ENCODE peak calls at places on chromosome 10, in five cellular contexts. I is NCI-H1092 treated with DMSO at 0.1 percent for 48 hours, S is NCI-H510A, B is pons, G is ACHN. R is an unnamed sample.
A peak's percentile ranks its signal among the peaks of the same experiment; 100 is the strongest.

GRCh38 chr10:71388736-71389310 is 7.9 kb upstream of the CDH23 start:
- DNase-seq in S (no peak), I (no peak), G (no peak), B (no peak), R (no peak)

GRCh38 chr10:63700935-63701263 is 179.7 kb downstream of the REEP3 start:
- DNase-seq in G (no peak), B (no peak), I (no peak), S (no peak), R (no peak)

GRCh38 chr10:28429573-28430216 is 103.2 kb upstream of the WAC start:
- DNase-seq in I (no peak), B (no peak), G (peak; percentile 24), S (no peak), R (no peak)

GRCh38 chr10:15775513-15775912 is 55.8 kb upstream of the ITGA8 start:
- DNase-seq in G (no peak), S (no peak), I (no peak), B (no peak), R (no peak)

GRCh38 chr10:46055771-46056170 is 9.7 kb upstream of the MSMB start:
- DNase-seq in B (no peak), G (no peak), S (no peak), I (no peak), R (no peak)

GRCh38 chr10:7045891-7046599 is 364.8 kb downstream of the SFMBT2 start:
- DNase-seq in B (peak; percentile 68), S (no peak), I (no peak), G (no peak), R (no peak)

GRCh38 chr10:88841316-88842111 is 10.1 kb downstream of the ANKRD22 start:
- DNase-seq in S (no peak), G (no peak), B (no peak), I (no peak), R (no peak)

GRCh38 chr10:672992-673391 is 16.5 kb downstream of the DIP2C start:
- DNase-seq in B (no peak), I (no peak), G (no peak), S (no peak), R (no peak)

GRCh38 chr10:11159543-11160215 is 142.0 kb downstream of the CELF2 start:
- DNase-seq in S (no peak), G (no peak), B (no peak), I (no peak), R (no peak)

GRCh38 chr10:104309980-104310978 is 28.0 kb downstream of the ITPRIP start:
- DNase-seq in I (no peak), B (no peak), S (no peak), G (peak; percentile 63), R (no peak)

GRCh38 chr10:22733992-22734391 is 19.6 kb upstream of the PIP4K2A start:
- DNase-seq in G (no peak), B (no peak), I (no peak), S (no peak), R (no peak)

R was measured in NCI-H2227 treated with DMSO at 0.1 percent for 48 hours.